ENCODE peak calls at places on chromosomes 2 and 18, in four cellular contexts. One of them, this sample, is unnamed.

GRCh38 chr2:235634435-235635152 is 140.8 kb downstream of the AGAP1 start:
- DNase-seq in ELR: peak; percentile 17
- DNase-seq in HAP-1: no peak
- DNase-seq in left ventricle myocardium superior: no peak
- DNase-seq in this sample: no peak

GRCh38 chr2:144582651-144583361 is 62.9 kb upstream of the ZEB2 start:
- DNase-seq in ELR: no peak
- DNase-seq in HAP-1: no peak
- DNase-seq in left ventricle myocardium superior: no peak
- DNase-seq in this sample: no peak

GRCh38 chr2:29104589-29105164 is 10.5 kb upstream of the CLIP4 start:
- DNase-seq in ELR: no peak
- DNase-seq in HAP-1: no peak
- DNase-seq in left ventricle myocardium superior: no peak
- DNase-seq in this sample: no peak

GRCh38 chr2:38074047-38074774 is 1.7 kb downstream of the CYP1B1 start:
- DNase-seq in ELR: no peak
- DNase-seq in HAP-1: no peak
- DNase-seq in left ventricle myocardium superior: peak; percentile 46
- DNase-seq in this sample: no peak

GRCh38 chr18:79965119-79965902 is 868 bp downstream of the HSBP1L1 start:
- DNase-seq in ELR: peak; percentile 83
- DNase-seq in HAP-1: peak; percentile 85
- DNase-seq in left ventricle myocardium superior: no peak
- DNase-seq in this sample: no peak

GRCh38 chr2:53347219-53347618 is 420.4 kb upstream of the CHAC2 start:
- DNase-seq in ELR: no peak
- DNase-seq in HAP-1: no peak
- DNase-seq in left ventricle myocardium superior: no peak
- DNase-seq in this sample: no peak

GRCh38 chr18:21115519-21116411 is 4.2 kb upstream of the ROCK1 start:
- DNase-seq in ELR: peak; percentile 46
- DNase-seq in HAP-1: no peak
- DNase-seq in left ventricle myocardium superior: no peak
- DNase-seq in this sample: no peak

GRCh38 chr2:63249146-63249545 is 198.5 kb downstream of the OTX1 start:
- DNase-seq in ELR: no peak
- DNase-seq in HAP-1: no peak
- DNase-seq in left ventricle myocardium superior: no peak
- DNase-seq in this sample: no peak

GRCh38 chr18:39491408-39491807 is 1925.8 kb upstream of the CELF4 start:
- DNase-seq in ELR: no peak
- DNase-seq in HAP-1: no peak
- DNase-seq in left ventricle myocardium superior: no peak
- DNase-seq in this sample: no peak

GRCh38 chr2:46801731-46802664 is 113.6 kb downstream of the MCFD2 start:
- DNase-seq in ELR: peak; percentile 69
- DNase-seq in HAP-1: no peak
- DNase-seq in left ventricle myocardium superior: no peak
- DNase-seq in this sample: no peak

GRCh38 chr2:16031055-16031847 is 90.9 kb downstream of the MYCN start:
- DNase-seq in ELR: no peak
- DNase-seq in HAP-1: no peak
- DNase-seq in left ventricle myocardium superior: no peak
- DNase-seq in this sample: no peak

GRCh38 chr18:7488571-7488970 is 78.5 kb upstream of the PTPRM start:
- DNase-seq in ELR: no peak
- DNase-seq in HAP-1: no peak
- DNase-seq in left ventricle myocardium superior: no peak
- DNase-seq in this sample: no peak